ENCODE peak calls at places on chromosomes 11 and 22, in nine cellular contexts. S is tibial artery; D is cardiac septum; B is NCI-H1048; J is coronary artery; T is Daoy; L is stimulated activated CD4-positive, alpha-beta T cell treated with anti-CD3 and anti-CD28 coated beads, TNF-alpha, amount 100 ng/mL, for 1 hour; C is sigmoid colon; I is MCF 10A. R is an unnamed sample.
A peak's percentile ranks its signal among the peaks of the same experiment; 100 is the strongest.

GRCh38 chr22:19801340-19802000 is 40.9 kb downstream of the TBX1 start:
- DNase-seq in S (no peak), D (no peak), B (no peak), J (no peak), T (no peak), L (no peak), C (no peak), I (no peak), R (peak; percentile 56)

GRCh38 chr11:47467372-47467771 is 18.4 kb upstream of the RAPSN start:
- DNase-seq in S (peak; percentile 51), D (no peak), B (no peak), J (no peak), T (no peak), L (no peak), C (peak; percentile 70), I (no peak), R (peak; percentile 41)

GRCh38 chr11:4480577-4481539 is 1.6 kb upstream of the OR52K1 start:
- DNase-seq in S (no peak), D (no peak), B (no peak), J (no peak), T (peak; percentile 56), L (no peak), C (no peak), I (peak; percentile 38), R (no peak)

GRCh38 chr11:95256204-95256819 is 25.3 kb upstream of the SESN3 start:
- DNase-seq in S (no peak), D (no peak), B (no peak), J (no peak), T (no peak), L (no peak), C (no peak), I (peak; percentile 51), R (no peak)

GRCh38 chr22:32714458-32715250 is 86.9 kb upstream of the TIMP3 start:
- DNase-seq in S (no peak), D (no peak), B (no peak), J (no peak), T (no peak), L (no peak), C (no peak), I (no peak), R (no peak)

GRCh38 chr11:36265793-36266628 is 23.2 kb downstream of the COMMD9 start:
- DNase-seq in S (no peak), D (peak; percentile 84), B (peak; percentile 23), J (no peak), T (peak; percentile 55), L (peak; percentile 5), C (peak; percentile 68), I (peak; percentile 68), R (no peak)

GRCh38 chr11:1619449-1619848 is 2.5 kb downstream of the KRTAP5-4 start:
- DNase-seq in S (peak; percentile 24), D (no peak), B (no peak), J (no peak), T (peak; percentile 50), L (no peak), C (peak; percentile 30), I (no peak), R (no peak)

GRCh38 chr11:69039501-69039900 is 9.2 kb upstream of the TPCN2 start:
- DNase-seq in S (no peak), D (no peak), B (no peak), J (no peak), T (no peak), L (no peak), C (no peak), I (no peak), R (no peak)

GRCh38 chr11:73158356-73159051 is 16.4 kb upstream of the FCHSD2 start:
- DNase-seq in S (peak; percentile 45), D (no peak), B (no peak), J (peak; percentile 46), T (no peak), L (no peak), C (peak; percentile 40), I (no peak), R (no peak)

GRCh38 chr11:130246719-130247118 is 68.0 kb downstream of the ZBTB44 start:
- DNase-seq in S (no peak), D (no peak), B (no peak), J (no peak), T (no peak), L (no peak), C (no peak), I (peak; percentile 4), R (no peak)

GRCh38 chr22:21761994-21762680 is 26.5 kb upstream of the YPEL1 start:
- DNase-seq in S (no peak), D (no peak), B (no peak), J (no peak), T (no peak), L (no peak), C (no peak), I (no peak), R (peak; percentile 54)

GRCh38 chr11:74004694-74005615 is 3.9 kb downstream of the UCP3 start:
- DNase-seq in S (peak; percentile 20), D (no peak), B (no peak), J (peak; percentile 24), T (no peak), L (peak; percentile 71), C (peak; percentile 52), I (no peak), R (peak; percentile 81)

GRCh38 chr11:118913411-118914125 is 12.2 kb downstream of the BCL9L start:
- DNase-seq in S (no peak), D (no peak), B (no peak), J (no peak), T (peak; percentile 48), L (no peak), C (no peak), I (peak; percentile 59), R (no peak)

GRCh38 chr11:45252134-45252856 is 33.8 kb downstream of the SYT13 start:
- DNase-seq in S (no peak), D (no peak), B (no peak), J (no peak), T (peak; percentile 75), L (no peak), C (no peak), I (peak; percentile 73), R (no peak)

GRCh38 chr11:60767388-60767811 is 10.7 kb downstream of the MS4A15 start:
- DNase-seq in S (peak; percentile 42), D (peak; percentile 22), B (no peak), J (no peak), T (peak; percentile 47), L (no peak), C (no peak), I (no peak), R (peak; percentile 67)

GRCh38 chr22:44351037-44351436 is 38.3 kb upstream of the SHISAL1 start:
- DNase-seq in S (no peak), D (no peak), B (no peak), J (no peak), T (no peak), L (no peak), C (no peak), I (no peak), R (no peak)

GRCh38 chr11:35305670-35306382 is 113.5 kb downstream of the SLC1A2 start:
- DNase-seq in S (no peak), D (no peak), B (no peak), J (no peak), T (peak; percentile 37), L (peak; percentile 15), C (no peak), I (peak; percentile 61), R (no peak)

GRCh38 chr11:131038597-131038996 is 122.3 kb upstream of the SNX19 start:
- DNase-seq in S (no peak), D (no peak), B (no peak), J (no peak), T (peak; percentile 29), L (no peak), C (no peak), I (peak; percentile 56), R (no peak)

GRCh38 chr22:16914006-16914405 is 88.8 kb upstream of the XKR3 start:
- DNase-seq in S (no peak), D (no peak), B (no peak), J (no peak), T (no peak), L (no peak), C (no peak), I (no peak), R (no peak)

GRCh38 chr11:130672911-130673310 is 224.5 kb downstream of the ADAMTS15 start:
- DNase-seq in S (no peak), D (no peak), B (no peak), J (no peak), T (peak; percentile 27), L (no peak), C (no peak), I (no peak), R (no peak)

GRCh38 chr11:1815311-1815710 is 19.5 kb upstream of the SYT8 start:
- DNase-seq in S (no peak), D (no peak), B (no peak), J (peak; percentile 60), T (no peak), L (no peak), C (peak; percentile 43), I (no peak), R (no peak)